ENCODE peak calls at places on chromosomes 7 and 10, in ten cellular contexts. B is stomach, I is heart left ventricle, G is prostate gland, H is A549, U is adrenal gland, S is suprapubic skin, V is endothelial cell of umbilical vein, F is esophagus squamous epithelium, E is body of pancreas. Y is an unnamed sample.

GRCh38 chr10:96850825-96851224 is 18.7 kb downstream of the LCOR start:
- DNase-seq in B (no peak), I (no peak), G (no peak), H (peak), U (no peak), S (no peak), V (no peak), F (no peak), E (no peak), Y (peak)

GRCh38 chr10:71079761-71080380 is 132.5 kb upstream of the UNC5B start:
- DNase-seq in B (peak), I (peak), G (no peak), H (no peak), U (peak), S (peak), V (no peak), F (no peak), E (no peak), Y (peak)

GRCh38 chr7:127983804-127984332 is 47.4 kb downstream of the LRRC4 start:
- DNase-seq in B (no peak), I (no peak), G (no peak), H (no peak), U (no peak), S (no peak), V (peak), F (no peak), E (no peak), Y (no peak)

GRCh38 chr7:155851892-155852291 is 39.6 kb upstream of the SHH start:
- DNase-seq in B (no peak), I (no peak), G (no peak), H (no peak), U (peak), S (peak), V (no peak), F (no peak), E (no peak), Y (peak)

GRCh38 chr10:25294032-25294926 is 119.5 kb downstream of the GPR158 start:
- DNase-seq in B (no peak), I (no peak), G (no peak), H (peak), U (no peak), S (no peak), V (no peak), F (no peak), E (no peak), Y (no peak)

GRCh38 chr7:154627571-154628290 is 375.2 kb downstream of the PAXIP1 start:
- DNase-seq in B (no peak), I (no peak), G (no peak), H (no peak), U (no peak), S (no peak), V (no peak), F (no peak), E (no peak), Y (no peak)

GRCh38 chr10:67621834-67622233 is 74.2 kb downstream of the CTNNA3 start:
- DNase-seq in B (no peak), I (no peak), G (no peak), H (no peak), U (no peak), S (no peak), V (no peak), F (no peak), E (no peak), Y (no peak)

GRCh38 chr7:66150471-66150870 is 35.8 kb downstream of the CRCP start:
- DNase-seq in B (no peak), I (peak), G (no peak), H (no peak), U (peak), S (no peak), V (peak), F (no peak), E (peak), Y (peak)

GRCh38 chr10:1715821-1716220 is 21.5 kb downstream of the ADARB2 start:
- DNase-seq in B (peak), I (no peak), G (peak), H (peak), U (no peak), S (no peak), V (no peak), F (no peak), E (peak), Y (no peak)

GRCh38 chr7:20310963-20311742 is 19.5 kb upstream of the ITGB8 start:
- DNase-seq in B (no peak), I (no peak), G (no peak), H (peak), U (no peak), S (no peak), V (peak), F (no peak), E (no peak), Y (no peak)

GRCh38 chr10:43926371-43926770 is 277.7 kb upstream of the ZNF32 start:
- DNase-seq in B (no peak), I (no peak), G (no peak), H (no peak), U (no peak), S (no peak), V (no peak), F (no peak), E (no peak), Y (peak)

GRCh38 chr7:18803880-18804279 is 308.3 kb downstream of the HDAC9 start:
- DNase-seq in B (no peak), I (no peak), G (no peak), H (no peak), U (no peak), S (no peak), V (no peak), F (no peak), E (no peak), Y (no peak)

GRCh38 chr10:47413531-47414226 is 29.6 kb upstream of the ZNF488 start:
- DNase-seq in B (no peak), I (no peak), G (no peak), H (no peak), U (no peak), S (no peak), V (peak), F (no peak), E (no peak), Y (no peak)

GRCh38 chr7:132751282-132751647 is 175.0 kb upstream of the PLXNA4 start:
- DNase-seq in B (no peak), I (no peak), G (no peak), H (no peak), U (no peak), S (no peak), V (no peak), F (no peak), E (no peak), Y (no peak)

GRCh38 chr7:2203551-2204300 is 29.0 kb downstream of the MAD1L1 start:
- DNase-seq in B (no peak), I (no peak), G (no peak), H (no peak), U (no peak), S (peak), V (no peak), F (no peak), E (no peak), Y (no peak)

GRCh38 chr7:157907998-157908782 is 571.4 kb downstream of the DNAJB6 start:
- DNase-seq in B (no peak), I (no peak), G (no peak), H (no peak), U (no peak), S (no peak), V (no peak), F (no peak), E (no peak), Y (peak)

GRCh38 chr7:95536656-95537311 is 51.0 kb downstream of the ASB4 start:
- DNase-seq in B (no peak), I (no peak), G (no peak), H (no peak), U (no peak), S (no peak), V (no peak), F (no peak), E (no peak), Y (no peak)

GRCh38 chr7:157850481-157851444 is 514.0 kb downstream of the DNAJB6 start:
- DNase-seq in B (no peak), I (no peak), G (no peak), H (no peak), U (no peak), S (no peak), V (no peak), F (no peak), E (no peak), Y (no peak)

GRCh38 chr10:60172363-60172990 is 217.2 kb downstream of the ANK3 start:
- DNase-seq in B (no peak), I (no peak), G (peak), H (no peak), U (no peak), S (no peak), V (no peak), F (no peak), E (no peak), Y (no peak)

GRCh38 chr7:31775511-31775910 is 88.5 kb downstream of the PPP1R17 start:
- DNase-seq in B (peak), I (no peak), G (no peak), H (no peak), U (no peak), S (no peak), V (no peak), F (no peak), E (peak), Y (no peak)

GRCh38 chr10:8444630-8445029 is 390.1 kb downstream of the GATA3 start:
- DNase-seq in B (no peak), I (no peak), G (no peak), H (no peak), U (peak), S (no peak), V (no peak), F (no peak), E (no peak), Y (no peak)

GRCh38 chr7:77687747-77688144 is 8.5 kb upstream of the RSBN1L start:
- DNase-seq in B (no peak), I (no peak), G (no peak), H (no peak), U (no peak), S (no peak), V (no peak), F (no peak), E (no peak), Y (no peak)

GRCh38 chr10:95741807-95742528 is 14.0 kb upstream of the ENTPD1 start:
- DNase-seq in B (no peak), I (peak), G (no peak), H (no peak), U (peak), S (no peak), V (peak), F (no peak), E (peak), Y (no peak)

GRCh38 chr7:85237721-85238120 is 50.9 kb upstream of the SEMA3D start:
- DNase-seq in B (no peak), I (no peak), G (no peak), H (no peak), U (no peak), S (no peak), V (no peak), F (no peak), E (no peak), Y (no peak)

GRCh38 chr10:48602401-48603135 is 2.3 kb downstream of the ARHGAP22 start:
- DNase-seq in B (no peak), I (no peak), G (no peak), H (no peak), U (peak), S (no peak), V (no peak), F (no peak), E (no peak), Y (no peak)

GRCh38 chr10:114337510-114338462 is 66.5 kb downstream of the AFAP1L2 start:
- DNase-seq in B (no peak), I (no peak), G (peak), H (no peak), U (no peak), S (no peak), V (no peak), F (no peak), E (no peak), Y (no peak)

GRCh38 chr10:28841625-28842024 is 164.3 kb downstream of the BAMBI start:
- DNase-seq in B (no peak), I (no peak), G (no peak), H (peak), U (no peak), S (no peak), V (no peak), F (no peak), E (no peak), Y (no peak)

GRCh38 chr7:28389504-28390385 is 22.6 kb upstream of the CREB5 start:
- DNase-seq in B (no peak), I (no peak), G (peak), H (peak), U (no peak), S (no peak), V (peak), F (no peak), E (peak), Y (no peak)

GRCh38 chr7:118949031-118949430 is 724.5 kb downstream of the ANKRD7 start:
- DNase-seq in B (no peak), I (no peak), G (no peak), H (no peak), U (no peak), S (no peak), V (no peak), F (no peak), E (no peak), Y (no peak)

GRCh38 chr7:110898516-110898915 is 192.4 kb upstream of the LRRN3 start:
- DNase-seq in B (no peak), I (no peak), G (no peak), H (no peak), U (no peak), S (no peak), V (no peak), F (no peak), E (no peak), Y (no peak)

GRCh38 chr10:77574436-77574835 is 63.2 kb downstream of the KCNMA1 start:
- DNase-seq in B (no peak), I (no peak), G (no peak), H (no peak), U (no peak), S (no peak), V (no peak), F (no peak), E (no peak), Y (no peak)

GRCh38 chr10:14040787-14041631 is 289.7 kb downstream of the FRMD4A start:
- DNase-seq in B (no peak), I (no peak), G (no peak), H (no peak), U (no peak), S (no peak), V (no peak), F (no peak), E (no peak), Y (no peak)

GRCh38 chr10:51657481-51657880 is 41.9 kb downstream of the CSTF2T start:
- DNase-seq in B (no peak), I (no peak), G (no peak), H (no peak), U (no peak), S (no peak), V (no peak), F (no peak), E (no peak), Y (no peak)

GRCh38 chr10:94521276-94522250 is 24.0 kb upstream of the HELLS start:
- DNase-seq in B (no peak), I (no peak), G (no peak), H (no peak), U (no peak), S (no peak), V (no peak), F (no peak), E (no peak), Y (no peak)

DNA sequence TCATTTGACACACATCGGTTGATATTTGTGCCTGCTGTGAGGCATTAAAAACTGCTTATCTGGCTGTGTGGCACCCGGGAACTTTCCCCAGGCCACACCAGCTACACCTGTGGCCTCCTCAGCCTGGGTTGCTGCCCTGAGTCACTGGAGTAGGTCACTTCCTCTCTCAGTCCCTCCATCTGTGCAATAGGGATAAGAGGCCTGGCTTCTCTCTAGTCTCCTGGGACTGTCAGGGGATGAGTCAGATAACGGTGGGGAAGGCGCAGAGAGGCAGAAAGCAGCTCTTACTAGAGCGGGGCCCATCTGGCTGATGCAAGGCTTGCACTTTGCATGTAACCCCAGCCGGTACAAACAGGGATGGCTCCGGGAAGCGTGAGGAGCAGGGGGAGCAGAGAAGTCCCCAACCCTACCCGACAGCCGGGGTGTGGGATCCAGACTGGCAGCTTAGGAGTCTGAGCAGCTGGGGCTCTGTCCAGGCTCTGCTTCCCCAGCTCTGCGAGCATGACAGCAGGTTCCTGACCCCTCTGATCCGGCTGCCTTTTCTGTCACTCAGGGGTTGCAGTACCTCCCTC is 34.0 kb downstream of the DNAJB12 start:
- DNase-seq in B (peak), I (no peak), G (no peak), H (peak), U (peak), S (peak), V (peak), F (peak), E (peak), Y (peak)
- TF ChIP-seq POLR2A in B (no peak), I (peak), G (peak), H (peak), U (peak), S (no peak), V (no peak), F (peak), E (no peak), Y (no peak)

DNA sequence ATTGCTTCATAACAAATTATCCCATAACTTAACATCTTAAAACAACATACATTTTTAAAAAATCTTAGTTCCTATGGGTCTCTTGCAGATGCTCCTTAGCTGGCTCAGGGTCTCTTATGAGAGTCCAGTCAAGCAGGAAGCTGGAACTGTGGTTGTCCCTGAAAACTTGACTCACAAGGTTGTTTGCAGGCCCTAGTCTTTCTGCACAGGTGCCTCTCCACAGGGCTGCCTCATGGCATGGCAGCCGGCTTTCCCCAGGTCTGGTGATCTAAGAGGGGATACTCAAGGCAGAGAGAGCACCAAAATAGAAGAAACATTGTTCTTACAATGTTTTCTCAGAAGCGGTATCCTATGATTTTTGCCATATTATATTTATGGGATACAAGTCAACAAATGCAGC is 127.1 kb downstream of the CDK14 start:
- DNase-seq in B (no peak), I (no peak), G (no peak), H (no peak), U (no peak), S (no peak), V (no peak), F (no peak), E (no peak), Y (no peak)
- H3K4me3 ChIP-seq in B (no peak), I (no peak), G (no peak), H (no peak), U (no peak), S (no peak), V (no peak), F (no peak), E (no peak), Y (no peak)

DNA sequence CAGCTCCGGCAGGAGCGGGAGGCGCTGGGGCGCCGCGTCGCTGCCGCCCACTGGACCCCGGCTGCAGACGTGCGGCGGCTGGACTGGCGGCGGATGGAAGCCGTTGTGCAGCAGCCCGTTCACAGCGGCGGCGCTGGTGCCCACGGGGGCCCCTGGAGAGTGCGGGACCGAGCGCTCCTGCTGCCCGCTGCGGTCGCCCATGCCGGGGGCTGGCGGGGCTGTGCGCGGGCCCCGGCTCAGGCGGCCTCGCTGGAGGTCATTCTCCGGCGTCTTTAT is 413 bp downstream of the PANK1 start:
- DNase-seq in B (no peak), I (peak), G (peak), H (no peak), U (no peak), S (peak), V (peak), F (no peak), E (no peak), Y (no peak)
- TF ChIP-seq CTCF in B (no peak), I (peak), G (no peak), H (no peak), U (no peak), S (no peak), V (no peak), F (no peak), E (no peak), Y (no peak)

GRCh38 chr10:11894381-11895107 is 71.4 kb downstream of the PROSER2 start:
- DNase-seq in B (no peak), I (no peak), G (no peak), H (no peak), U (no peak), S (no peak), V (no peak), F (no peak), E (no peak), Y (no peak)
- TF ChIP-seq POLR2A in B (no peak), I (no peak), G (no peak), H (no peak), U (no peak), S (no peak), V (no peak), F (no peak), E (no peak), Y (no peak)